ENCODE peak calls at places on chromosomes 4 and X, in ten cellular contexts. V, T, C, L, I, H, Z, X, Q and K are unnamed samples.

GRCh38 chr4:100738388-100739165 is 220.8 kb upstream of the EMCN start:
- DNase-seq in V (no peak), T (no peak), C (peak; percentile 6), L (no peak), I (no peak), H (no peak), Z (no peak), X (no peak), Q (peak; percentile 77), K (no peak)

GRCh38 chr4:133320576-133321170 is 171.6 kb downstream of the PCDH10 start:
- DNase-seq in V (no peak), T (peak; percentile 46), C (peak; percentile 41), L (no peak), I (no peak), H (no peak), Z (no peak), X (no peak), Q (peak; percentile 28), K (no peak)

GRCh38 chr4:36256398-36256828 is 12.1 kb upstream of the ARAP2 start:
- DNase-seq in V (no peak), T (no peak), C (no peak), L (no peak), I (no peak), H (no peak), Z (no peak), X (no peak), Q (no peak), K (no peak)

GRCh38 chrX:65668362-65669310 is 1.2 kb downstream of the MSN start:
- DNase-seq in V (peak; percentile 70), T (no peak), C (peak; percentile 67), L (peak; percentile 41), I (peak; percentile 61), H (peak; percentile 0), Z (peak; percentile 30), X (peak; percentile 90), Q (peak; percentile 82), K (no peak)

GRCh38 chr4:189940178-189941004 is at the start of gene FRG1:
- DNase-seq in V (peak; percentile 97), T (peak; percentile 93), C (peak; percentile 88), L (peak; percentile 95), I (peak; percentile 97), H (no peak), Z (no peak), X (peak; percentile 99), Q (peak; percentile 90), K (peak; percentile 98)

GRCh38 chr4:36312511-36312910 is 31.1 kb downstream of the DTHD1 start:
- DNase-seq in V (no peak), T (no peak), C (no peak), L (no peak), I (no peak), H (no peak), Z (no peak), X (no peak), Q (no peak), K (no peak)

GRCh38 chr4:25837107-25837506 is 25.7 kb downstream of the SEL1L3 start:
- DNase-seq in V (no peak), T (no peak), C (no peak), L (no peak), I (no peak), H (no peak), Z (no peak), X (no peak), Q (no peak), K (no peak)

GRCh38 chr4:121951570-121952110 is at the start of gene TRPC3:
- DNase-seq in V (peak; percentile 43), T (peak; percentile 4), C (peak; percentile 14), L (peak; percentile 1), I (peak; percentile 17), H (no peak), Z (no peak), X (peak; percentile 82), Q (peak; percentile 45), K (peak; percentile 85)

GRCh38 chr4:123495530-123495929 is 98.9 kb downstream of the SPRY1 start:
- DNase-seq in V (no peak), T (no peak), C (no peak), L (no peak), I (no peak), H (no peak), Z (no peak), X (no peak), Q (no peak), K (no peak)

GRCh38 chr4:66736593-66736992 is 808.7 kb downstream of the CENPC start:
- DNase-seq in V (no peak), T (no peak), C (no peak), L (no peak), I (no peak), H (peak; percentile 3), Z (no peak), X (no peak), Q (no peak), K (no peak)

GRCh38 chr4:41512604-41513003 is 25.4 kb upstream of the LIMCH1 start:
- DNase-seq in V (no peak), T (no peak), C (no peak), L (no peak), I (no peak), H (no peak), Z (no peak), X (no peak), Q (no peak), K (no peak)

GRCh38 chrX:121146059-121146628 is 98.7 kb downstream of the GLUD2 start:
- DNase-seq in V (no peak), T (no peak), C (no peak), L (no peak), I (no peak), H (no peak), Z (no peak), X (no peak), Q (peak; percentile 8), K (no peak)

GRCh38 chr4:140152015-140152703 is 1.8 kb downstream of the MAML3 start:
- DNase-seq in V (peak; percentile 78), T (no peak), C (no peak), L (peak; percentile 74), I (peak; percentile 74), H (peak; percentile 65), Z (peak; percentile 71), X (peak; percentile 90), Q (no peak), K (no peak)

GRCh38 chr4:139834210-139834609 is 168.6 kb downstream of the MGST2 start:
- DNase-seq in V (no peak), T (no peak), C (no peak), L (no peak), I (no peak), H (no peak), Z (no peak), X (no peak), Q (no peak), K (no peak)

GRCh38 chr4:174714393-174715211 is 114.4 kb downstream of the GLRA3 start:
- DNase-seq in V (peak; percentile 4), T (peak; percentile 29), C (peak; percentile 57), L (no peak), I (no peak), H (no peak), Z (no peak), X (no peak), Q (peak; percentile 34), K (no peak)

GRCh38 chr4:145299380-145300076 is 119.1 kb upstream of the OTUD4 start:
- DNase-seq in V (peak; percentile 70), T (no peak), C (no peak), L (no peak), I (peak; percentile 2), H (no peak), Z (no peak), X (no peak), Q (peak; percentile 88), K (no peak)

GRCh38 chrX:122269243-122269781 is 914.8 kb upstream of the GRIA3 start:
- DNase-seq in V (no peak), T (no peak), C (no peak), L (no peak), I (no peak), H (no peak), Z (no peak), X (no peak), Q (peak; percentile 50), K (no peak)

GRCh38 chrX:46588263-46588662 is 14.7 kb downstream of the CHST7 start:
- DNase-seq in V (peak; percentile 31), T (no peak), C (peak; percentile 40), L (peak; percentile 36), I (peak; percentile 10), H (no peak), Z (no peak), X (peak; percentile 82), Q (peak; percentile 78), K (no peak)

GRCh38 chrX:50075630-50076349 is 125.0 kb downstream of the AKAP4 start:
- DNase-seq in V (no peak), T (no peak), C (no peak), L (no peak), I (no peak), H (no peak), Z (no peak), X (no peak), Q (no peak), K (no peak)

GRCh38 chr4:56048621-56049427 is 100.1 kb downstream of the CEP135 start:
- DNase-seq in V (peak; percentile 40), T (peak; percentile 72), C (peak; percentile 64), L (no peak), I (no peak), H (peak; percentile 44), Z (peak; percentile 63), X (no peak), Q (peak; percentile 55), K (no peak)

GRCh38 chr4:108113229-108113628 is 55.5 kb downstream of the LEF1 start:
- DNase-seq in V (peak; percentile 46), T (no peak), C (no peak), L (peak; percentile 22), I (peak; percentile 25), H (no peak), Z (no peak), X (no peak), Q (no peak), K (no peak)

GRCh38 chrX:75038925-75039324 is 113.7 kb upstream of the NEXMIF start:
- DNase-seq in V (no peak), T (no peak), C (peak; percentile 10), L (no peak), I (no peak), H (no peak), Z (no peak), X (no peak), Q (peak; percentile 27), K (no peak)

GRCh38 chrX:120795301-120795700 is 80.4 kb downstream of the CT47B1 start:
- DNase-seq in V (no peak), T (no peak), C (no peak), L (no peak), I (no peak), H (no peak), Z (no peak), X (no peak), Q (peak; percentile 1), K (no peak)

GRCh38 chr4:91035276-91035675 is 908.1 kb downstream of the CCSER1 start:
- DNase-seq in V (no peak), T (no peak), C (no peak), L (no peak), I (no peak), H (no peak), Z (no peak), X (no peak), Q (no peak), K (no peak)

GRCh38 chr4:172666711-172667368 is 501.8 kb upstream of the GALNT7 start:
- DNase-seq in V (no peak), T (no peak), C (no peak), L (no peak), I (no peak), H (no peak), Z (no peak), X (no peak), Q (peak; percentile 30), K (no peak)

GRCh38 chrX:41027388-41027787 is 57.9 kb upstream of the USP9X start:
- DNase-seq in V (no peak), T (peak; percentile 87), C (no peak), L (no peak), I (no peak), H (no peak), Z (no peak), X (no peak), Q (peak; percentile 80), K (no peak)

GRCh38 chr4:78033859-78034258 is 23.3 kb upstream of the FRAS1 start:
- DNase-seq in V (no peak), T (no peak), C (no peak), L (no peak), I (no peak), H (no peak), Z (no peak), X (no peak), Q (no peak), K (no peak)

GRCh38 chr4:112708772-112709171 is 71.8 kb downstream of the LARP7 start:
- DNase-seq in V (no peak), T (no peak), C (no peak), L (no peak), I (no peak), H (no peak), Z (no peak), X (no peak), Q (no peak), K (no peak)